ENCODE peak calls at places on chromosome 2, in five cellular contexts. Q is choroid plexus epithelial cell, M is AG04449, P is right atrium auricular region, E is kidney epithelial cell. A is an unnamed sample.

GRCh38 chr2:195404650-195405049 is 252.4 kb upstream of the SLC39A10 start:
- DNase-seq in Q (no peak), M (no peak), P (no peak), E (no peak), A (no peak)

GRCh38 chr2:208782097-208782496 is 375.5 kb downstream of the PTH2R start:
- DNase-seq in Q (no peak), M (no peak), P (no peak), E (no peak), A (no peak)

GRCh38 chr2:43142921-43143438 is 83.4 kb downstream of the ZFP36L2 start:
- DNase-seq in Q (peak; percentile 28), M (no peak), P (no peak), E (no peak), A (no peak)

GRCh38 chr2:188870289-188870688 is 103.9 kb upstream of the COL3A1 start:
- DNase-seq in Q (peak; percentile 96), M (peak; percentile 87), P (no peak), E (peak; percentile 18), A (no peak)

GRCh38 chr2:230457073-230457768 is 41.2 kb downstream of the SP100 start:
- DNase-seq in Q (no peak), M (no peak), P (no peak), E (no peak), A (no peak)

GRCh38 chr2:240622631-240623235 is 2.5 kb upstream of the GPR35 start:
- DNase-seq in Q (peak; percentile 63), M (no peak), P (no peak), E (no peak), A (peak; percentile 12)

GRCh38 chr2:27263287-27264252 is 723 bp upstream of the SLC30A3 start:
- DNase-seq in Q (no peak), M (no peak), P (no peak), E (no peak), A (no peak)

GRCh38 chr2:221715783-221716386 is 143.8 kb upstream of the EPHA4 start:
- DNase-seq in Q (no peak), M (no peak), P (no peak), E (no peak), A (no peak)

GRCh38 chr2:30730736-30731135 is 76.5 kb downstream of the CAPN13 start:
- DNase-seq in Q (no peak), M (no peak), P (no peak), E (no peak), A (no peak)

GRCh38 chr2:47028846-47029560 is 113.4 kb upstream of the MCFD2 start:
- DNase-seq in Q (no peak), M (no peak), P (no peak), E (no peak), A (no peak)

GRCh38 chr2:9720352-9721093 is 89.7 kb upstream of the YWHAQ start:
- DNase-seq in Q (no peak), M (no peak), P (no peak), E (no peak), A (no peak)

GRCh38 chr2:208935531-208935930 is 488.3 kb upstream of the MAP2 start:
- DNase-seq in Q (no peak), M (no peak), P (no peak), E (no peak), A (no peak)

GRCh38 chr2:73448856-73449255 is 63.2 kb downstream of the ALMS1 start:
- DNase-seq in Q (no peak), M (no peak), P (no peak), E (no peak), A (no peak)

GRCh38 chr2:209900638-209901037 is 101.8 kb upstream of the RPE start:
- DNase-seq in Q (no peak), M (no peak), P (no peak), E (no peak), A (no peak)

GRCh38 chr2:223894968-223895367 is 50.2 kb downstream of the WDFY1 start:
- DNase-seq in Q (no peak), M (no peak), P (no peak), E (no peak), A (no peak)

DNA sequence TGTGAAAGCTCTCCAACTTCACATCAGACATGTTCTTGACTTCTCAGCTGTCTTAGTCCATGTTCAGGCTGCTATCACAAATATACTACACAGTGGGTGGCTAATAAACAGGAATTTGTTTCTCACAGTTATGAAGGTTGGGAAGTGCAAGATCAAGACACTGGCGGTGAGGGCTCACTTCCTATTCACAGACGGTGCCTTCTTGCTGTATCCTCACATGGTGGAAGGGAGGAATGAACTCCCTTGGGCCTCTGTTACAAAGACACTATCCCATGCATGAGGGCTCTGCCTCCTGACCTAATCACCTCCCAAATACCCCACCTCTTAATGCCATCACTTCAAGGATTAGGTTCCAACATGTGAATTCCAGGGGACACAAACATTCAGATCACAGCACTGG is 9.7 kb downstream of the UXS1 start:
- DNase-seq in Q (peak; percentile 28), M (no peak), P (no peak), E (no peak), A (no peak)
- TF ChIP-seq CTCF in Q (no peak), M (no peak), P (no peak), E (no peak), A (no peak)

GRCh38 chr2:3642521-3643215 is 15.3 kb upstream of the ALLC start:
- DNase-seq in Q (no peak), M (no peak), P (no peak), E (no peak), A (peak; percentile 3)
- TF ChIP-seq CTCF in Q (no peak), M (no peak), P (no peak), E (no peak), A (no peak)

DNA sequence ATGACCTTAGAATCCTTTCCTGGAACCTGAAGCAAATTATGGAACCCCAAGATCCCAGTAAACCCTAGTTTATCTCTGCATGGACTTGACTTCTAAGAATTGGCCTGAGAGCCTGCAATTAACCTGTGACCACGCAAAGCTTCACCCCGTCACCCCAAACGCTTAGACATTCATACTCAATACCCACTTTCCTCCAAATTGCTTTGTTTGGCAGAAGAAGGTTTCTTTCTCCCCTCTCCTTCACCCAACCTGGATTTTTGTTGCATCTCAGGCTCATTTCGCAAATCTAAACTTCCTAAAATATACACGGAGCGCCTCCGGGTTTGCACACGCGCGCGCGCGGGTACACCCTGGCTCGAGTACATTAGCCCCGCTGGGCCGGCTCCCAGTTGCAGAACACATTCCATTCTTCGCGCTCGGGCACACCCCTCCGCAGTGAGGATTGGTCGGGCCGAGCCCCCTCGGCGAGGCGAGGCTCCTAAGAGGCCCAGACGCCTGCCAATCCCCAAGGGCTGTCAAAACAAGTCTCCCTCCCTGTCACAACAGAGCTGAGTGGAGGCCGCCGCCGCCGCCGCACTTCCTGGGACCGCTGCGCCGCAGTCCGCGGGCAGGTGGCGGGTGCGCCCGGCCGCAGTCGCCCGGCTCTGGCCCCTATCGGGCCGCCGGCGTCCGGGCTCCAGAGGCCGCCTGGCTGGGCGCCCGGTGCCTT is at the start of gene PLCL1:
- DNase-seq in Q (peak; percentile 93), M (peak; percentile 60), P (peak; percentile 93), E (peak; percentile 72), A (peak; percentile 49)
- TF ChIP-seq CTCF in Q (no peak), M (no peak), P (peak; percentile 35), E (no peak), A (no peak)

GRCh38 chr2:160784034-160784433 is 290.4 kb upstream of the RBMS1 start:
- DNase-seq in Q (no peak), M (no peak), P (no peak), E (no peak), A (no peak)
- TF ChIP-seq CTCF in Q (peak; percentile 22), M (no peak), P (no peak), E (no peak), A (no peak)

GRCh38 chr2:235594041-235594440 is 100.2 kb downstream of the AGAP1 start:
- DNase-seq in Q (peak; percentile 95), M (peak; percentile 76), P (no peak), E (no peak), A (no peak)

GRCh38 chr2:235594964-235595363 is 101.1 kb downstream of the AGAP1 start:
- DNase-seq in Q (no peak), M (no peak), P (no peak), E (no peak), A (no peak)

GRCh38 chr2:235597081-235597615 is 103.3 kb downstream of the AGAP1 start:
- DNase-seq in Q (no peak), M (no peak), P (no peak), E (no peak), A (no peak)

GRCh38 chr2:235596272-235596671 is 102.4 kb downstream of the AGAP1 start:
- DNase-seq in Q (no peak), M (no peak), P (no peak), E (no peak), A (no peak)

GRCh38 chr2:235595420-235596010 is 101.7 kb downstream of the AGAP1 start:
- DNase-seq in Q (peak; percentile 90), M (no peak), P (peak; percentile 88), E (no peak), A (no peak)
- TF ChIP-seq CTCF in Q (peak; percentile 98), M (peak; percentile 87), P (peak; percentile 90), E (peak; percentile 82), A (no peak)

GRCh38 chr2:32135409-32135808 is 30.3 kb upstream of the SLC30A6 start:
- DNase-seq in Q (peak; percentile 83), M (peak; percentile 28), P (no peak), E (peak; percentile 44), A (no peak)
- TF ChIP-seq CTCF in Q (peak; percentile 44), M (no peak), P (peak; percentile 17), E (peak; percentile 30), A (no peak)

DNA sequence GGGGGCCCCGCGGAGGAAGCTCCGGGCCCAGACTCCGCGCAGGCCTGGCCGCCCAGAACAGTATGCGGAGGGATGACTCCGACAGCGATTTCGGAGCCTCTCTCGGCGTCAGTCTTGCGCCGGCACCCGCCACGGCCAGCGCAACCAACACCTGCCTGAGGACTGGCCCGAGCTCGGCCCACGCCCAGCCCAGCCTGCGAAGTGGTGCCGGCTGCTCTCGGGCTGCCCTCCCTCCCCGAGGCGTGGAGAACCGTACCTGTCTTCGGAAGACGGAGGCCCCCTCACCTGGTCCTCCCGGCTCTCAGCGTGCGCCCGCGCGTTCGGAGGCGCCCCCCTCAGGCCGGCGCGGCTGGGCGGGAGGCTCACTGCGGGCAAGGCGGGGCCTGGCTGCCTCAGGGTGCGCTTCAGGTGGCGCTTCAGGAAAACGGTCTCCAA is at the start of gene M1AP:
- DNase-seq in Q (no peak), M (no peak), P (no peak), E (no peak), A (peak; percentile 22)
- TF ChIP-seq CTCF in Q (no peak), M (peak; percentile 21), P (peak; percentile 19), E (peak; percentile 31), A (no peak)

A was measured in activated B cell treated with CpG ODN at 0.5 μM for 24 hours.